ENCODE peak calls at places on chromosomes 11 and 22, in eight cellular contexts. B is endothelial cell of umbilical vein, F is left ventricle myocardium inferior, R is activated B cell treated with CpG ODN at 0.5 μM for 24 hours, C is HCT116, U is mucosa of descending colon, Z is cardiac fibroblast, X is heart right ventricle. I is an unnamed sample.

GRCh38 chr11:7612661-7613393 is 60.5 kb downstream of the CYB5R2 start:
- DNase-seq in B (peak), F (no peak), R (no peak), C (no peak), U (no peak), Z (peak), X (no peak), I (no peak)

GRCh38 chr11:97703815-97704214 is 1314.0 kb downstream of the JRKL start:
- DNase-seq in B (no peak), F (no peak), R (no peak), C (no peak), U (no peak), Z (no peak), X (no peak), I (no peak)

GRCh38 chr22:22931557-22932270 is 44.1 kb downstream of the IGLL5 start:
- DNase-seq in B (no peak), F (no peak), R (no peak), C (no peak), U (peak), Z (no peak), X (no peak), I (no peak)

GRCh38 chr11:74559934-74560309 is 32.5 kb upstream of the POLD3 start:
- DNase-seq in B (no peak), F (no peak), R (no peak), C (no peak), U (no peak), Z (peak), X (no peak), I (no peak)

GRCh38 chr11:134149371-134149770 is 74.4 kb downstream of the NCAPD3 start:
- DNase-seq in B (no peak), F (no peak), R (no peak), C (no peak), U (no peak), Z (no peak), X (no peak), I (no peak)

GRCh38 chr11:128783513-128783912 is 83.6 kb downstream of the KCNJ1 start:
- DNase-seq in B (no peak), F (no peak), R (no peak), C (no peak), U (no peak), Z (no peak), X (no peak), I (no peak)

GRCh38 chr11:71089571-71089970 is 162.8 kb downstream of the SHANK2 start:
- DNase-seq in B (no peak), F (no peak), R (no peak), C (no peak), U (no peak), Z (no peak), X (no peak), I (no peak)

GRCh38 chr11:133927690-133928627 is 28.8 kb downstream of the IGSF9B start:
- DNase-seq in B (peak), F (peak), R (no peak), C (no peak), U (peak), Z (peak), X (peak), I (peak)

GRCh38 chr11:22467248-22467647 is 129.1 kb downstream of the SLC17A6 start:
- DNase-seq in B (no peak), F (no peak), R (no peak), C (no peak), U (no peak), Z (no peak), X (no peak), I (no peak)

GRCh38 chr11:64910451-64911093 is 6.4 kb downstream of the ATG2A start:
- DNase-seq in B (no peak), F (no peak), R (no peak), C (no peak), U (no peak), Z (no peak), X (no peak), I (no peak)

GRCh38 chr11:128058580-128059208 is 528.7 kb downstream of the ETS1 start:
- DNase-seq in B (no peak), F (no peak), R (no peak), C (no peak), U (no peak), Z (no peak), X (no peak), I (no peak)

GRCh38 chr11:73784080-73784634 is 3.5 kb upstream of the MRPL48 start:
- DNase-seq in B (no peak), F (no peak), R (no peak), C (peak), U (no peak), Z (no peak), X (no peak), I (no peak)

GRCh38 chr11:120184371-120184945 is 26.4 kb upstream of the OAF start:
- DNase-seq in B (no peak), F (peak), R (no peak), C (no peak), U (peak), Z (no peak), X (peak), I (peak)

GRCh38 chr11:93248602-93249001 is 50.8 kb upstream of the SLC36A4 start:
- DNase-seq in B (peak), F (no peak), R (no peak), C (peak), U (no peak), Z (peak), X (no peak), I (no peak)

DNA sequence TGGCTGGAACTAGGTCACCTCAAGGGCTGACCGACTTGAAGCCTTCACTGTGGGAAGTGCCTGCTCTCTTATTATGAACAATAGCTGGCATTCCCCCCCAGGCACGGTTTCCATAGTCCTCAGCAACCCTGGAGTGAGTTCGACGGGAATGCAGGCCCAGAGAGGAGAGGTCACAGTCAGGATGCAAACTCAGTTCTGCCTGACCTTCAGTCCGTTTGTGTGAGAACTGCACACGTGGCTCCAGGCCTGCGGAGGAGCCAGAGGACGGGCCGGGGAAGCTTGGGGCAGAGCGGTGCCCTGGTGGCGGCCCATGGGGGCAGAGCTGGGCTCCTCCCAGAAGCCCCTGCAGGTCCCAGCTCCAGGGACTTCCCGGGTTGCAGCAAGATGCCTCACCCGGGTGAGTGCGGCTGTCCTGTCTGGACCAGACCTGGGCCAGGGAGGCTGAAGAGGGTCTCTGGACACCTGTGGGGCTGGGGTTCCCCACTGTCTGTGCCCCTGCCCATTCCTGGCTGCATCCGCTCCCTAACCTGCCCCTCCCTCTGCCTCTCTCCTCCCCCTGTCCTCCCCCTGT is 17.2 kb downstream of the SLC25A18 start:
- DNase-seq in B (peak), F (no peak), R (no peak), C (no peak), U (no peak), Z (no peak), X (no peak), I (no peak)
- TF ChIP-seq CTCF in B (no peak), F (no peak), R (no peak), C (no peak), U (no peak), Z (no peak), X (no peak), I (peak)

GRCh38 chr11:83711035-83711630 is 425.0 kb upstream of the CCDC90B start:
- DNase-seq in B (no peak), F (no peak), R (no peak), C (no peak), U (no peak), Z (no peak), X (no peak), I (no peak)
- TF ChIP-seq CTCF in B (no peak), F (no peak), R (no peak), C (no peak), U (no peak), Z (no peak), X (no peak), I (peak)

GRCh38 chr11:35144811-35145210 is 5.8 kb downstream of the CD44 start:
- DNase-seq in B (no peak), F (no peak), R (no peak), C (no peak), U (no peak), Z (peak), X (no peak), I (no peak)

GRCh38 chr11:35146074-35146521 is 7.1 kb downstream of the CD44 start:
- DNase-seq in B (no peak), F (no peak), R (no peak), C (no peak), U (no peak), Z (no peak), X (no peak), I (no peak)

GRCh38 chr11:35144103-35144741 is 5.3 kb downstream of the CD44 start:
- DNase-seq in B (no peak), F (no peak), R (peak), C (no peak), U (peak), Z (peak), X (no peak), I (no peak)

GRCh38 chr11:35146711-35147110 is 7.7 kb downstream of the CD44 start:
- DNase-seq in B (no peak), F (no peak), R (no peak), C (no peak), U (no peak), Z (peak), X (no peak), I (no peak)

DNA sequence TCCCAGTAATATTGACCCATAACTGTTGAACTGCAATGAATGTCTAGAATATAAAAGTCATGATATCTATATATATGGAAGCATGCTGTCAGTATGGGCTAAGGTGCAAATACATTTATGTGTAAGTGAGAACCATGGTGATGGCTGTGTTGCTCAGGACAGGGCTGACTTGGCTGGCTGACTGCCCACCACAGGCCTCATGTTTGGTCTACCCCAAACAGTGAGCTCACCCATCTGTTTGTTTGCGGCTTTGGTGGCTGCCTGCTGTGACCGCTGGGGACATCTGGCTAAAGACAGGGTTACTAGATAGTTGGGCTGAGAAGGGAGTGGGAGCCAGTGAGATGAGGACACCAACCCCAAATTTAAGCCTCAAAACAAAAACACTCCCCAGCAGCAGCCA is 6.3 kb downstream of the CD44 start:
- DNase-seq in B (no peak), F (no peak), R (no peak), C (no peak), U (peak), Z (peak), X (no peak), I (no peak)
- TF ChIP-seq CTCF in B (no peak), F (no peak), R (no peak), C (no peak), U (no peak), Z (no peak), X (no peak), I (no peak)

GRCh38 chr11:269146-269890 is 8.9 kb upstream of the NLRP6 start:
- DNase-seq in B (no peak), F (no peak), R (peak), C (no peak), U (no peak), Z (peak), X (no peak), I (no peak)
- TF ChIP-seq CTCF in B (no peak), F (no peak), R (no peak), C (no peak), U (no peak), Z (no peak), X (no peak), I (no peak)

GRCh38 chr11:118310781-118311485 is 6.4 kb downstream of the CD3E start:
- DNase-seq in B (peak), F (no peak), R (no peak), C (no peak), U (no peak), Z (no peak), X (no peak), I (no peak)

GRCh38 chr11:118312328-118312727 is 7.8 kb downstream of the CD3E start:
- DNase-seq in B (no peak), F (no peak), R (no peak), C (no peak), U (no peak), Z (no peak), X (no peak), I (no peak)

GRCh38 chr11:118310271-118310670 is 5.7 kb downstream of the CD3E start:
- DNase-seq in B (no peak), F (no peak), R (no peak), C (no peak), U (no peak), Z (no peak), X (no peak), I (no peak)

GRCh38 chr11:118313242-118313641 is 8.7 kb downstream of the CD3E start:
- DNase-seq in B (no peak), F (no peak), R (no peak), C (no peak), U (no peak), Z (peak), X (no peak), I (no peak)

GRCh38 chr11:118311518-118311917 is 7.0 kb downstream of the CD3E start:
- DNase-seq in B (no peak), F (no peak), R (no peak), C (no peak), U (no peak), Z (no peak), X (no peak), I (no peak)
- TF ChIP-seq CTCF in B (no peak), F (no peak), R (no peak), C (no peak), U (no peak), Z (no peak), X (no peak), I (no peak)

DNA sequence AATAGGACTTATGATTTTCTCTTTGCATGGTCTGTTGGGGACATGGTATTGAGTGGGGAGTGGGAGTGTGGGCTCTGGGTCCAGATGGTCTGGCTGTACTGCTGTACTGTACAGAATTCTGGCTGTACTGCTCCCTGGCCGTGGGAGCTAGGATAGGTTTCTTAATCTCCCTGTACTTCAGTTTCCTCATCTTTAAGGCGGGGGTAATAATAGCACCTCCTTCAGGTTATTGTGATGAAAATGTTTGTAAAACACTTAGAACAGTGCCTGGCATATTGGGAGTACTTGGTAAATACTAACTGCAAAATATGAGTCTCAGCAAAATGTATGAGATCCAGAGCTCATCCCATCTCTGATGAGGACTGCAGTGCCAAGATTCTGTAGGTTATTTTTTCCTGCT is 198.6 kb downstream of the KIF18A start:
- DNase-seq in B (no peak), F (no peak), R (no peak), C (no peak), U (no peak), Z (no peak), X (no peak), I (no peak)
- TF ChIP-seq CTCF in B (no peak), F (no peak), R (no peak), C (peak), U (no peak), Z (no peak), X (no peak), I (no peak)